ENCODE peak calls at places on chromosomes 13 and 19, in nine cellular contexts. U, N, M, I, X, J, D, Z and P are unnamed samples.

GRCh38 chr19:43625918-43626579 is 6.6 kb upstream of the ZNF428 start:
- DNase-seq in I (no peak), U (no peak), X (no peak), J (no peak), M (no peak), N (no peak), D (peak; percentile 17), Z (no peak), P (no peak)

GRCh38 chr13:33797622-33798021 is 20.3 kb upstream of the RFC3 start:
- DNase-seq in J (no peak), X (no peak), M (no peak), D (no peak), U (no peak), I (no peak), Z (peak; percentile 17), N (peak; percentile 16), P (no peak)

GRCh38 chr13:99269627-99270252 is 11.6 kb upstream of the GPR18 start:
- DNase-seq in N (peak; percentile 35), U (no peak), X (no peak), I (no peak), Z (no peak), J (no peak), M (peak; percentile 38), D (no peak), P (peak; percentile 2)

GRCh38 chr19:590396-590745 is 690 bp downstream of the HCN2 start:
- DNase-seq in D (no peak), N (peak; percentile 25), J (no peak), Z (no peak), X (no peak), M (no peak), U (no peak), I (no peak), P (no peak)

GRCh38 chr19:2167896-2168618 is 4.3 kb downstream of the DOT1L start:
- DNase-seq in X (peak; percentile 81), I (peak; percentile 86), M (no peak), D (peak; percentile 51), J (peak; percentile 7), U (no peak), N (peak; percentile 25), Z (peak; percentile 57), P (no peak)

GRCh38 chr13:43085545-43085944 is 62.2 kb downstream of the DNAJC15 start:
- DNase-seq in U (no peak), J (no peak), I (no peak), M (peak; percentile 16), X (no peak), N (peak; percentile 12), D (no peak), Z (no peak), P (peak; percentile 0)

GRCh38 chr13:46527237-46527636 is 25.7 kb upstream of the LRCH1 start:
- DNase-seq in N (peak; percentile 12), M (no peak), I (no peak), X (no peak), D (no peak), J (no peak), U (no peak), Z (no peak), P (no peak)

GRCh38 chr13:28470286-28470685 is 24.6 kb downstream of the FLT1 start:
- DNase-seq in M (no peak), Z (no peak), U (no peak), D (no peak), J (no peak), N (no peak), X (no peak), I (no peak), P (no peak)

GRCh38 chr13:59960683-59961082 is 203.0 kb downstream of the DIAPH3 start:
- DNase-seq in M (no peak), J (no peak), I (no peak), D (no peak), Z (no peak), U (no peak), N (no peak), X (no peak), P (no peak)

GRCh38 chr13:33710924-33711323 is 107.0 kb upstream of the RFC3 start:
- DNase-seq in J (no peak), D (no peak), N (no peak), U (no peak), I (no peak), Z (no peak), X (no peak), M (no peak), P (no peak)

GRCh38 chr19:57552432-57552831 is 7.2 kb downstream of the ZNF550 start:
- DNase-seq in M (no peak), Z (no peak), X (no peak), D (no peak), N (no peak), U (no peak), I (no peak), J (no peak), P (no peak)
- H3K9me3 ChIP-seq in M (no peaks in the 10 kb centered on the region), Z (peaks cover 6% of the 10 kb centered on the region), X (peaks cover 86% of the 10 kb centered on the region), D (no peaks in the 10 kb centered on the region), N (peaks cover 24% of the 10 kb centered on the region), U (peaks cover 64% of the 10 kb centered on the region), I (peaks cover 1% of the 10 kb centered on the region), J (peaks cover 45% of the 10 kb centered on the region), P (peaks cover 28% of the 10 kb centered on the region)

DNA sequence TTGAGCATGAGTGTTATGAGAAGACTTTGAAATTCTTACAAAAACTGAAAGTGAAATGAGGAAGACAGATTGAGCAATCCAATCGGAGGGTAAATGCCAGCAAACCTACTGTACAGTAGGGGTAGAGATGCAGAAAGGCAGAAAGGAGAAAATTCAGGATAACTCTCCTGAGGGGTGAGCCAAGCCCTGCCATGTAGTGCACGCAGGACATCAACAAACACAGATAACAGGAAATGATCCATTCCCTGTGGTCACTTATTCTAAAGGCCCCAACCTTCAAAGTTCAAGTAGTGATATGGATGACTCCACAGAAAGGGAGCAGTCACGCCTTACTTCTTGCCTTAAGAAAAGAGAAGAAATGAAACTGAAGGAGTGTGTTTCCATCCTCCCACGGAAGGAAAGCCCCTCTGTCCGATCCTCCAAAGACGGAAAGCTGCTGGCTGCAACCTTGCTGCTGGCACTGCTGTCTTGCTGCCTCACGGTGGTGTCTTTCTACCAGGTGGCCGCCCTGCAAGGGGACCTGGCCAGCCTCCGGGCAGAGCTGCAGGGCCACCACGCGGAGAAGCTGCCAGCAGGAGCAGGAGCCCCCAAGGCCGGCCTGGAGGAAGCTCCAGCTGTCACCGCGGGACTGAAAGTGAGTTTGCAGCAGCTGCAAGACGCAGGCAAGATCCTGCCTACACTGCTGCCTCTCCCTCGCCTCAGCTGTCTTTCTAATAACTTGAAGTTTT is at the start of gene TNFSF13B:
- DNase-seq in Z (no peak), D (peak; percentile 74), X (peak; percentile 42), I (peak; percentile 66), M (no peak), U (no peak), N (peak; percentile 10), J (peak; percentile 18), P (no peak)
- TF ChIP-seq CTCF in Z (no peak), D (no peak), X (no peak), I (no peak), M (no peak), U (no peak), N (no peak), J (no peak), P (no peak)

GRCh38 chr19:3699741-3700241 is 477 bp downstream of the PIP5K1C start:
- DNase-seq in J (no peak), M (no peak), N (no peak), U (no peak), I (no peak), Z (no peak), X (no peak), D (no peak), P (no peak)

GRCh38 chr19:3697094-3697493 is 3.2 kb downstream of the PIP5K1C start:
- DNase-seq in M (no peak), Z (no peak), U (no peak), X (no peak), N (no peak), D (no peak), J (no peak), I (no peak), P (no peak)

GRCh38 chr19:3697671-3698385 is 2.4 kb downstream of the PIP5K1C start:
- DNase-seq in D (no peak), U (no peak), I (no peak), M (no peak), X (no peak), Z (no peak), N (no peak), J (no peak), P (no peak)

GRCh38 chr19:3699071-3699740 is 1.1 kb downstream of the PIP5K1C start:
- DNase-seq in Z (peak; percentile 52), U (no peak), X (peak; percentile 55), M (no peak), I (peak; percentile 60), J (no peak), D (peak; percentile 52), N (peak; percentile 50), P (no peak)

DNA sequence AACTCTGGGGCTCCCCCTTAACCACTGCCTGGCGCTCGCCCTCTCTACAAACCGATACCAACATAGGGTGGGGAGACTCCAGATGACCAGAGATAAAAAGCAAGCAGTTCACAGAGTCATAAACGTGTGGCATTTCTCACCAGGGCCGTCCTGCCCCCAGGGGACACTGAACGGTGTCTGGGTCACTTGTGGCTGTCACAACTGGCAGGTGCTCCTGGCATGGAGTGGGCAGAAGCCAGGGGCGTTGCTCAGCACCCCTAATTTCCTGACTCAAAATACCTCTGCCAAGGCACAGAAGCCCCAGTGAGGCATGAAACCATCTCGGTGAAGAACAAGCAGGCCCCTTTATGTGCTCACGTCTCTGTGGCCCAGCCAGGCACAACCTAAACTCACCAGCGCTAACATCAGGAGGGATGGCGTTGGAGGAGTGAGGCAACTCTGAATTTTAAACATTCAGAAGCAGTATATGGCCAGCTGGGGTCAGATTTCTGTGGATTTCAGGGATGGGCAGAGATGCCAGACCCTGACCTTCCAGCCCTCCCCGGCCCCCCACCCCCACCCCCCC is 1.8 kb downstream of the PIP5K1C start:
- DNase-seq in I (no peak), N (no peak), U (no peak), Z (no peak), M (no peak), J (no peak), X (no peak), D (no peak), P (no peak)
- H3K4me3 ChIP-seq in I (no peak overlapping the region), N (no peak overlapping the region), U (no peak overlapping the region), Z (peak overlapping the region; percentile 92), M (no peak overlapping the region), J (no peak overlapping the region), X (peak overlapping the region; percentile 94), D (no peak overlapping the region), P (no peak overlapping the region)

GRCh38 chr19:16095071-16095571 is 16.6 kb upstream of the RAB8A start:
- DNase-seq in J (no peak), N (no peak), U (no peak), M (no peak), X (peak; percentile 31), Z (no peak), D (no peak), I (no peak), P (no peak)

GRCh38 chr19:16098821-16099220 is 12.9 kb upstream of the RAB8A start:
- DNase-seq in J (no peak), I (no peak), D (no peak), U (no peak), X (no peak), M (no peak), N (no peak), Z (no peak), P (no peak)

GRCh38 chr19:16098416-16098768 is 13.3 kb upstream of the RAB8A start:
- DNase-seq in J (no peak), Z (no peak), U (no peak), D (no peak), I (no peak), M (no peak), X (no peak), N (no peak), P (no peak)

GRCh38 chr19:16094360-16095070 is 17.2 kb upstream of the RAB8A start:
- DNase-seq in X (no peak), U (no peak), N (no peak), I (no peak), J (no peak), Z (no peak), D (no peak), M (no peak), P (no peak)

GRCh38 chr19:16096281-16096855 is 15.3 kb upstream of the RAB8A start:
- DNase-seq in X (no peak), J (no peak), D (no peak), U (no peak), I (no peak), N (no peak), Z (no peak), M (no peak), P (no peak)
- H3K9me3 ChIP-seq in X (no peaks in the 10 kb centered on the region), J (no peaks in the 10 kb centered on the region), D (no peaks in the 10 kb centered on the region), U (no peaks in the 10 kb centered on the region), I (no peaks in the 10 kb centered on the region), N (no peaks in the 10 kb centered on the region), Z (no peaks in the 10 kb centered on the region), M (no peaks in the 10 kb centered on the region), P (no peaks in the 10 kb centered on the region)